ENCODE peak calls at places on chromosomes 7 and 10, in eight cellular contexts. X is activated CD4-positive, alpha-beta T cell treated with anti-CD3 and anti-CD28 coated beads for 1 hour; T is T-cell; F is activated effector memory CD4-positive, alpha-beta T cell treated with Interleukin-2 at 50 U/mL for 16 hours; Y is fibroblast of pulmonary artery; V is HEK293T; O is mesendoderm; B is activated T-helper 1 cell treated with anti-CD3 and anti-CD28 coated beads, Interleukin-2, amount 50 U/mL, for 16 hours. M is an unnamed sample.

GRCh38 chr7:94182721-94183120 is 178.6 kb upstream of the BET1 start:
- DNase-seq in X (no peak), F (no peak), T (no peak), O (no peak), V (no peak), B (no peak), Y (peak; percentile 46), M (no peak)

GRCh38 chr7:76069238-76069638 is 21.3 kb downstream of the MDH2 start:
- DNase-seq in F (no peak), Y (peak; percentile 93), B (no peak), O (peak; percentile 93), V (peak; percentile 20), X (no peak), T (no peak), M (no peak)

GRCh38 chr10:24952146-24952700 is at the start of gene PRTFDC1:
- DNase-seq in T (peak; percentile 17), O (peak; percentile 74), B (no peak), Y (no peak), X (no peak), V (peak; percentile 38), F (peak; percentile 13), M (peak; percentile 17)

GRCh38 chr10:62306663-62307062 is 38.0 kb upstream of the RTKN2 start:
- DNase-seq in X (no peak), V (no peak), O (no peak), F (peak; percentile 5), Y (no peak), B (no peak), T (no peak), M (no peak)

GRCh38 chr7:70807650-70808049 is 324.3 kb upstream of the GALNT17 start:
- DNase-seq in F (no peak), X (no peak), Y (no peak), T (no peak), B (no peak), V (no peak), O (peak; percentile 49), M (no peak)

GRCh38 chr7:99638731-99639130 is 22.0 kb downstream of the ZSCAN25 start:
- DNase-seq in F (no peak), T (no peak), V (no peak), O (no peak), Y (no peak), B (no peak), X (no peak), M (no peak)

GRCh38 chr10:86288695-86289576 is 77.7 kb downstream of the GRID1 start:
- DNase-seq in X (peak; percentile 1), V (no peak), Y (no peak), O (no peak), F (no peak), B (no peak), T (no peak), M (no peak)

GRCh38 chr10:97818572-97818971 is 31.1 kb upstream of the GOLGA7B start:
- DNase-seq in X (no peak), T (no peak), Y (no peak), F (no peak), B (no peak), O (no peak), V (no peak), M (no peak)

GRCh38 chr10:12934777-12935176 is 66.7 kb downstream of the CCDC3 start:
- DNase-seq in Y (peak; percentile 49), T (no peak), F (no peak), X (no peak), B (no peak), O (no peak), V (no peak), M (no peak)

GRCh38 chr7:22576941-22577927 is 77.2 kb upstream of the STEAP1B start:
- DNase-seq in F (no peak), X (no peak), O (no peak), B (no peak), V (no peak), Y (peak; percentile 99), T (no peak), M (no peak)

M was measured in natural killer cell.